ENCODE peak calls at places on chromosomes 2 and 18, in seven cellular contexts. One of them, this sample, is unnamed. For H3K9me3, the result is how much of the 10 kb centered on the place peaks cover.

GRCh38 chr2:68889021-68889420 is 17.8 kb upstream of the BMP10 start:
- DNase-seq in Panc1: no peak
- DNase-seq in prostate gland: no peak
- DNase-seq in fibroblast of lung: no peak
- DNase-seq in heart left ventricle: no peak
- DNase-seq in OCI-LY7: no peak
- DNase-seq in hepatocyte: no peak
- DNase-seq in this sample: no peak

GRCh38 chr2:227188292-227188691 is 23.9 kb downstream of the COL4A3 start:
- DNase-seq in hepatocyte: peak
- DNase-seq in heart left ventricle: peak
- DNase-seq in prostate gland: no peak
- DNase-seq in Panc1: no peak
- DNase-seq in OCI-LY7: no peak
- DNase-seq in fibroblast of lung: peak
- DNase-seq in this sample: peak

GRCh38 chr2:235521844-235522243 is 28.0 kb downstream of the AGAP1 start:
- DNase-seq in Panc1: no peak
- DNase-seq in prostate gland: no peak
- DNase-seq in heart left ventricle: no peak
- DNase-seq in hepatocyte: no peak
- DNase-seq in OCI-LY7: no peak
- DNase-seq in fibroblast of lung: peak
- DNase-seq in this sample: no peak

GRCh38 chr2:14633031-14633430 is 514 bp downstream of the LRATD1 start:
- DNase-seq in Panc1: no peak
- DNase-seq in fibroblast of lung: no peak
- DNase-seq in hepatocyte: peak
- DNase-seq in OCI-LY7: no peak
- DNase-seq in heart left ventricle: no peak
- DNase-seq in prostate gland: peak
- DNase-seq in this sample: no peak

GRCh38 chr2:109375656-109376055 is 238.1 kb downstream of the SEPTIN10 start:
- DNase-seq in fibroblast of lung: no peak
- DNase-seq in heart left ventricle: peak
- DNase-seq in Panc1: no peak
- DNase-seq in OCI-LY7: no peak
- DNase-seq in prostate gland: no peak
- DNase-seq in hepatocyte: no peak
- DNase-seq in this sample: no peak

GRCh38 chr2:71669628-71670429 is 216.5 kb downstream of the DYSF start:
- DNase-seq in Panc1: no peak
- DNase-seq in heart left ventricle: no peak
- DNase-seq in OCI-LY7: no peak
- DNase-seq in hepatocyte: no peak
- DNase-seq in fibroblast of lung: no peak
- DNase-seq in prostate gland: peak
- DNase-seq in this sample: no peak

GRCh38 chr2:109460553-109461324 is 153.0 kb downstream of the SEPTIN10 start:
- DNase-seq in heart left ventricle: no peak
- DNase-seq in prostate gland: no peak
- DNase-seq in Panc1: no peak
- DNase-seq in hepatocyte: no peak
- DNase-seq in fibroblast of lung: peak
- DNase-seq in OCI-LY7: no peak
- DNase-seq in this sample: no peak

GRCh38 chr2:215811409-215812355 is 201.7 kb downstream of the MREG start:
- DNase-seq in OCI-LY7: peak
- DNase-seq in prostate gland: no peak
- DNase-seq in Panc1: no peak
- DNase-seq in hepatocyte: no peak
- DNase-seq in heart left ventricle: no peak
- DNase-seq in fibroblast of lung: no peak
- DNase-seq in this sample: no peak

GRCh38 chr2:128260239-128261138 is 58.2 kb downstream of the HS6ST1 start:
- DNase-seq in hepatocyte: peak
- DNase-seq in heart left ventricle: peak
- DNase-seq in OCI-LY7: no peak
- DNase-seq in fibroblast of lung: peak
- DNase-seq in prostate gland: peak
- DNase-seq in Panc1: no peak
- DNase-seq in this sample: peak

GRCh38 chr2:41948397-41948763 is 99.4 kb upstream of the PKDCC start:
- DNase-seq in fibroblast of lung: no peak
- DNase-seq in Panc1: no peak
- DNase-seq in hepatocyte: no peak
- DNase-seq in OCI-LY7: no peak
- DNase-seq in heart left ventricle: no peak
- DNase-seq in prostate gland: no peak
- DNase-seq in this sample: no peak

GRCh38 chr2:46163804-46164569 is 133.2 kb upstream of the EPAS1 start:
- DNase-seq in prostate gland: no peak
- DNase-seq in Panc1: no peak
- DNase-seq in OCI-LY7: no peak
- DNase-seq in fibroblast of lung: peak
- DNase-seq in hepatocyte: peak
- DNase-seq in heart left ventricle: no peak
- DNase-seq in this sample: peak

GRCh38 chr2:231961349-231962166 is at the start of gene DIS3L2:
- DNase-seq in heart left ventricle: peak
- DNase-seq in Panc1: no peak
- DNase-seq in OCI-LY7: peak
- DNase-seq in prostate gland: peak
- DNase-seq in fibroblast of lung: peak
- DNase-seq in hepatocyte: peak
- DNase-seq in this sample: peak

GRCh38 chr18:78643981-78644380 is 335.6 kb upstream of the SALL3 start:
- DNase-seq in fibroblast of lung: no peak
- DNase-seq in hepatocyte: no peak
- DNase-seq in Panc1: no peak
- DNase-seq in prostate gland: no peak
- DNase-seq in heart left ventricle: no peak
- DNase-seq in OCI-LY7: no peak
- DNase-seq in this sample: no peak

GRCh38 chr18:78650926-78651325 is 328.7 kb upstream of the SALL3 start:
- DNase-seq in Panc1: no peak
- DNase-seq in fibroblast of lung: no peak
- DNase-seq in prostate gland: no peak
- DNase-seq in OCI-LY7: no peak
- DNase-seq in hepatocyte: no peak
- DNase-seq in heart left ventricle: no peak
- DNase-seq in this sample: no peak

GRCh38 chr18:78649421-78649820 is 330.2 kb upstream of the SALL3 start:
- DNase-seq in fibroblast of lung: no peak
- DNase-seq in hepatocyte: no peak
- DNase-seq in heart left ventricle: no peak
- DNase-seq in Panc1: no peak
- DNase-seq in prostate gland: no peak
- DNase-seq in OCI-LY7: no peak
- DNase-seq in this sample: no peak

GRCh38 chr18:78645216-78645615 is 334.4 kb upstream of the SALL3 start:
- DNase-seq in prostate gland: no peak
- DNase-seq in heart left ventricle: no peak
- DNase-seq in hepatocyte: no peak
- DNase-seq in fibroblast of lung: no peak
- DNase-seq in Panc1: no peak
- DNase-seq in OCI-LY7: no peak
- DNase-seq in this sample: no peak

GRCh38 chr18:78647018-78647417 is 332.6 kb upstream of the SALL3 start:
- DNase-seq in hepatocyte: no peak
- DNase-seq in fibroblast of lung: no peak
- DNase-seq in Panc1: no peak
- DNase-seq in prostate gland: no peak
- DNase-seq in OCI-LY7: no peak
- DNase-seq in heart left ventricle: no peak
- DNase-seq in this sample: peak
- H3K9me3 ChIP-seq in hepatocyte: under half
- H3K9me3 ChIP-seq in fibroblast of lung: under half
- H3K9me3 ChIP-seq in Panc1: under half
- H3K9me3 ChIP-seq in prostate gland: under half
- H3K9me3 ChIP-seq in OCI-LY7: under half
- H3K9me3 ChIP-seq in heart left ventricle: under half
- H3K9me3 ChIP-seq in this sample: under half

DNA sequence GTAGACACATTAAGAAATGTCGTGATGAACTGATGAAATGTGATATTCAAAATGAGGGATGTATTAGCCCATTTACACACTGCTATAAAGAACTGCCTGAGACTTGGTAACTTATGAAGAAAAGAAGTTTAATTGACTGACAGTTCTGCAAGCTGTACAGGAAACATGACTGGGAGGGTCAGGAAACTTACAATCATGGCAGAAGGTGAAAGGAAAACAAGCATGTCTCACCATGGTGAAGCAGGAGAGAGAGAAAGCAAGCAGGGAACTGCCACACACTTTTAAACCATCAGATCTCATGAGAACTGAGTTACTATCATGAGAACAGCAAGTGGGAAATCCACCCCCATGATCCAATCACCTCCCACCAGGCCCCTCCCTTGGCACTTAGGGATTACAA is 1010.8 kb upstream of the CELF4 start:
- DNase-seq in OCI-LY7: no peak
- DNase-seq in hepatocyte: no peak
- DNase-seq in prostate gland: no peak
- DNase-seq in fibroblast of lung: no peak
- DNase-seq in Panc1: no peak
- DNase-seq in heart left ventricle: no peak
- DNase-seq in this sample: no peak
- H3K9me3 ChIP-seq in OCI-LY7: under half
- H3K9me3 ChIP-seq in hepatocyte: under half
- H3K9me3 ChIP-seq in prostate gland: under half
- H3K9me3 ChIP-seq in fibroblast of lung: under half
- H3K9me3 ChIP-seq in Panc1: under half
- H3K9me3 ChIP-seq in heart left ventricle: under half
- H3K9me3 ChIP-seq in this sample: under half

GRCh38 chr2:51158236-51158635 is 126.3 kb upstream of the NRXN1 start:
- DNase-seq in hepatocyte: no peak
- DNase-seq in prostate gland: no peak
- DNase-seq in heart left ventricle: no peak
- DNase-seq in Panc1: no peak
- DNase-seq in OCI-LY7: no peak
- DNase-seq in fibroblast of lung: no peak
- DNase-seq in this sample: no peak

GRCh38 chr2:51151490-51152140 is 119.7 kb upstream of the NRXN1 start:
- DNase-seq in Panc1: no peak
- DNase-seq in heart left ventricle: no peak
- DNase-seq in fibroblast of lung: no peak
- DNase-seq in OCI-LY7: no peak
- DNase-seq in hepatocyte: no peak
- DNase-seq in prostate gland: no peak
- DNase-seq in this sample: no peak

DNA sequence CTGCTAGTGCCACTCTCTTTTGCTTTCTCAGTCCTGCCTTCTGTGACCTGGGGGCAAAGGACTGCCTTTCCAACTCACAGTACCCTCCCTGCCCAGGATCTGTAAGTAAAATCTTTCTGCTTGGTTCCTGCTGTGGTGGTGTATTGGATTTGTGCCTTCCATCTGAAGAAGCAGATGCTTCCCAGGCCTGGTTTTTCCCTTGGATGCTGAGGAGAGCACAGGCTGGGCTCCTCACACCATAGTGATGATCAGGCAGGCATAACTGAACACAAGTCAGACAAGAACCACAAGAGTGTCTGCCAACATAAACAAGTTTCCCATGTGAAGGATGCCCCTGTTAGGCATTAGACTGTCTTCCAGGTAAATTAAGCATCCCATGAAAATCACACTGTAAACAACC is 121.3 kb upstream of the NRXN1 start:
- DNase-seq in hepatocyte: no peak
- DNase-seq in Panc1: no peak
- DNase-seq in fibroblast of lung: no peak
- DNase-seq in prostate gland: no peak
- DNase-seq in OCI-LY7: no peak
- DNase-seq in heart left ventricle: no peak
- DNase-seq in this sample: peak
- H3K9me3 ChIP-seq in hepatocyte: under half
- H3K9me3 ChIP-seq in Panc1: under half
- H3K9me3 ChIP-seq in fibroblast of lung: under half
- H3K9me3 ChIP-seq in prostate gland: under half
- H3K9me3 ChIP-seq in OCI-LY7: under half
- H3K9me3 ChIP-seq in heart left ventricle: under half
- H3K9me3 ChIP-seq in this sample: under half

DNA sequence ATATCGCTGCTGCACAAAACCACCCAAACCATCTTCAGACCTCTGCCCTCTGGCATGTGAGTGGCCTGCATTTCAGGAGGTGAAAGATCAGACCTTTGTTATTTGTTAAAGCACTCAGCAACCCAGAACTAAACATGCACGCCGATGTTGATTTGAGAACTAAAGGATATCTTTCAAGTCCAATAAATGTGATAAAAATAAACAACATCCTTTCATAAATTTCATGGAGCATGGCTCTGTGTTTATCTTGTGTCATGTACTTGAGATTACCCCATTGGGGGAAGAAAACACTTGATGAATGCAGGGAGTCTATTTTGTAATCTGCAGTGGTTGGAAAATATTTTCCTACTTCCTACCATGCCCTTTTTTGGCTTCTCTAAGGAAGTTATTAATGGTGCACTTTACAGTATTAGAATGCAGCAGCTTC is 70.8 kb upstream of the GATA6 start:
- DNase-seq in OCI-LY7: no peak
- DNase-seq in Panc1: no peak
- DNase-seq in prostate gland: no peak
- DNase-seq in fibroblast of lung: peak
- DNase-seq in hepatocyte: no peak
- DNase-seq in heart left ventricle: no peak
- DNase-seq in this sample: no peak
- H3K9me3 ChIP-seq in OCI-LY7: under half
- H3K9me3 ChIP-seq in Panc1: under half
- H3K9me3 ChIP-seq in prostate gland: under half
- H3K9me3 ChIP-seq in fibroblast of lung: under half
- H3K9me3 ChIP-seq in hepatocyte: under half
- H3K9me3 ChIP-seq in heart left ventricle: under half
- H3K9me3 ChIP-seq in this sample: under half

GRCh38 chr2:103738108-103738507 is 976.3 kb downstream of the TMEM182 start:
- DNase-seq in heart left ventricle: no peak
- DNase-seq in OCI-LY7: no peak
- DNase-seq in fibroblast of lung: no peak
- DNase-seq in prostate gland: no peak
- DNase-seq in Panc1: no peak
- DNase-seq in hepatocyte: no peak
- DNase-seq in this sample: no peak

GRCh38 chr2:103738626-103739025 is 976.8 kb downstream of the TMEM182 start:
- DNase-seq in prostate gland: no peak
- DNase-seq in OCI-LY7: no peak
- DNase-seq in heart left ventricle: no peak
- DNase-seq in fibroblast of lung: no peak
- DNase-seq in hepatocyte: no peak
- DNase-seq in Panc1: no peak
- DNase-seq in this sample: no peak

GRCh38 chr2:103739216-103739615 is 977.4 kb downstream of the TMEM182 start:
- DNase-seq in Panc1: no peak
- DNase-seq in OCI-LY7: no peak
- DNase-seq in heart left ventricle: no peak
- DNase-seq in prostate gland: no peak
- DNase-seq in hepatocyte: no peak
- DNase-seq in fibroblast of lung: peak
- DNase-seq in this sample: no peak

DNA sequence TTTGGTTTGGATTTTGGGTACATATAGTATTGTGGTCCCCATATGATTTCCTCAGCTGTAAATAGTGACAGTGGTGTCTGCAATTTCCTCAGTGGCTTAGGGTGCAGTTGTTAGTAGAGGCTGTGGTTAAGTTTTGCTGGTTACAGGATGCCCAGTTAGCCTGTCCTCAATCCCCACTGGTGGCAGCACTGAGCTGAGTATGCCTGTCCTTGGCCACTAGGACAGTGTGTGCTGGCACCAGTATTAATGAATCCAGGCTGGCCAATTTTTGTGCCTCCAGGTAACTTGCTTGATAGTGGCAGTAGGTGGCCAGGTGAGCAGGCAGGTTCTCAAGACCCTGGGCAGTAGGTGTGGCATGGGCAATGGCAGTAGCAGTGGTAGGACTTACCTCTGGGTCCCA is 973.1 kb downstream of the TMEM182 start:
- DNase-seq in OCI-LY7: no peak
- DNase-seq in Panc1: no peak
- DNase-seq in hepatocyte: no peak
- DNase-seq in fibroblast of lung: no peak
- DNase-seq in prostate gland: no peak
- DNase-seq in heart left ventricle: no peak
- DNase-seq in this sample: no peak
- H3K9me3 ChIP-seq in OCI-LY7: under half
- H3K9me3 ChIP-seq in Panc1: under half
- H3K9me3 ChIP-seq in hepatocyte: under half
- H3K9me3 ChIP-seq in fibroblast of lung: under half
- H3K9me3 ChIP-seq in prostate gland: under half
- H3K9me3 ChIP-seq in heart left ventricle: under half
- H3K9me3 ChIP-seq in this sample: under half

This sample was measured in MG63.